ENCODE peak calls at places on chromosomes 13 and 19, in six cellular contexts. P, S, U, L, C and W are unnamed samples. For H3K4me1, the result is how much of the 10 kb centered on the place peaks cover.

GRCh38 chr19:39736088-39736487 is 1.7 kb downstream of the CLC start:
- DNase-seq in P (no peak), S (no peak), U (no peak), L (no peak), C (no peak), W (no peak)

GRCh38 chr13:89029062-89029461 is 1357.9 kb downstream of the SLITRK5 start:
- DNase-seq in P (no peak), S (no peak), U (no peak), L (peak), C (no peak), W (no peak)

GRCh38 chr19:56273563-56274117 is 1.1 kb downstream of the EDDM13 start:
- DNase-seq in P (no peak), S (no peak), U (peak), L (peak), C (peak), W (no peak)

GRCh38 chr13:53341144-53341510 is 312.5 kb downstream of the OLFM4 start:
- DNase-seq in P (no peak), S (no peak), U (no peak), L (no peak), C (no peak), W (no peak)

GRCh38 chr13:42164557-42165125 is 107.3 kb upstream of the AKAP11 start:
- DNase-seq in P (no peak), S (no peak), U (no peak), L (no peak), C (no peak), W (no peak)

GRCh38 chr19:1507763-1508506 is 4.9 kb downstream of the ADAMTSL5 start:
- DNase-seq in P (peak), S (peak), U (peak), L (peak), C (peak), W (peak)

GRCh38 chr19:8578642-8579265 is 1.5 kb upstream of the MYO1F start:
- DNase-seq in P (peak), S (peak), U (peak), L (no peak), C (peak), W (peak)

GRCh38 chr19:29325241-29325975 is 112.5 kb upstream of the UQCRFS1 start:
- DNase-seq in P (no peak), S (no peak), U (no peak), L (no peak), C (no peak), W (no peak)

GRCh38 chr19:6800991-6801396 is 28.5 kb downstream of the VAV1 start:
- DNase-seq in P (no peak), S (no peak), U (peak), L (peak), C (peak), W (no peak)

GRCh38 chr19:10238172-10238783 is 7.1 kb upstream of the S1PR2 start:
- DNase-seq in P (peak), S (peak), U (peak), L (no peak), C (no peak), W (no peak)

GRCh38 chr13:36089130-36089529 is 42.1 kb downstream of the DCLK1 start:
- DNase-seq in P (no peak), S (no peak), U (no peak), L (no peak), C (no peak), W (no peak)

GRCh38 chr13:73440296-73440895 is 381.6 kb downstream of the KLF5 start:
- DNase-seq in P (no peak), S (no peak), U (no peak), L (no peak), C (peak), W (no peak)

GRCh38 chr19:45156231-45156630 is 4.6 kb downstream of the NKPD1 start:
- DNase-seq in P (no peak), S (no peak), U (no peak), L (no peak), C (no peak), W (no peak)

GRCh38 chr19:33132425-33132824 is 511 bp downstream of the WDR88 start:
- DNase-seq in P (no peak), S (no peak), U (no peak), L (no peak), C (no peak), W (no peak)

GRCh38 chr19:33486936-33487793 is 34.4 kb downstream of the PEPD start:
- DNase-seq in P (no peak), S (no peak), U (no peak), L (no peak), C (no peak), W (peak)

GRCh38 chr13:42574435-42575311 is 721 bp downstream of the TNFSF11 start:
- DNase-seq in P (no peak), S (no peak), U (no peak), L (no peak), C (no peak), W (no peak)

GRCh38 chr19:3725640-3726310 is 17.6 kb downstream of the TJP3 start:
- DNase-seq in P (no peak), S (no peak), U (no peak), L (no peak), C (no peak), W (no peak)

GRCh38 chr19:1082165-1082927 is 12.8 kb downstream of the POLR2E start:
- DNase-seq in P (no peak), S (peak), U (peak), L (no peak), C (peak), W (peak)

GRCh38 chr19:2271516-2272103 is 10.4 kb downstream of the PEAK3 start:
- DNase-seq in P (peak), S (no peak), U (peak), L (peak), C (peak), W (peak)

GRCh38 chr19:20359933-20360720 is 193.1 kb downstream of the ZNF486 start:
- DNase-seq in P (no peak), S (no peak), U (peak), L (no peak), C (no peak), W (no peak)

GRCh38 chr19:50512112-50512998 is 1.4 kb downstream of the ASPDH start:
- DNase-seq in P (no peak), S (no peak), U (no peak), L (no peak), C (no peak), W (no peak)

GRCh38 chr19:30564551-30565011 is 192.4 kb downstream of the ZNF536 start:
- DNase-seq in P (no peak), S (no peak), U (no peak), L (no peak), C (no peak), W (no peak)

GRCh38 chr19:6891761-6892385 is 4.5 kb downstream of the ADGRE1 start:
- DNase-seq in P (no peak), S (no peak), U (no peak), L (no peak), C (no peak), W (no peak)

GRCh38 chr13:112740502-112741131 is 50.8 kb downstream of the ATP11A start:
- DNase-seq in P (peak), S (peak), U (no peak), L (peak), C (no peak), W (peak)

GRCh38 chr19:35903550-35904179 is 1.3 kb downstream of the HCST start:
- DNase-seq in P (peak), S (peak), U (peak), L (peak), C (peak), W (peak)

GRCh38 chr19:46727757-46728156 is 10.8 kb upstream of the PRKD2 start:
- DNase-seq in P (no peak), S (no peak), U (no peak), L (no peak), C (no peak), W (no peak)

DNA sequence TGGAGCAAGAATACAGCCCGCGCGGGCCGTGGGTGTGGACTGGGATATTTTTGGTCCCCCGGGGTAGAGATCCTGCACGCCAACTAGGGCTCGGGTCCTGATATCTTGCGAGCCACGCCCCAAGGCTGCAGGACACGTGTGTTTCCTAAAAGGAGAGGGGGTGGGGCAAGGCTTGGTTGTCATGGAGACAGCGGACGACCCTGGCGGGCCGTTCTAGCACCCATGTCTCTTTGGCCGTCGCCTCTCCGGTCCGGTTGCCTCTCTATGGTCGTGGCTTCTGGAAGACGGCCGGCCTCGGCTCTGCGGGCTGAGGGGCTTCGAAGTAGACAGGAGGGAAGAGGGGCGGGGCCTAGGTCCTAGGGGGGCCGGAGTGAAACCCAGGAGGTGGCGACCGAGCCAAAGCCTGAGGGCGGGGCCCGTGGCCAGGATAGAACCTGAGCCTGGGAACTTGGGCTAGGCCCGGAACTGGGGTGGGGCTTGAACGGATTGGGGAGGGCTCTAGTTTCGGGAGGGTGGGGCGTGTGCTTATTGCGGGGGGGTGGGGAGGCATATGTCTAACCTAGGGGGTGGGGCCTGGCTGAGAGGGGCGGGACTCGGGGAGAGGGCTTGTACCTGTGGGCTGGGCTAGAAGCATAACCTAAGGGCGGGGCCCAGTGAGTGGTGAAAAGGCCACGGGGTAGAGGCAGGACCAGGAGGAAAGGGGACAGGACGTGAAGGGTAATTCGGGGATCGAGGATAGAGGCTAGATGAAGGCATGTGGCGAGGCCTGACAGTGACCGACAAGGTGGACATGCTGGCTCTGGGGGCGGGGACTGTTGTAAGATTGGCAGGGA is 737 bp upstream of the SLC27A1 start:
- DNase-seq in P (peak), S (peak), U (peak), L (peak), C (peak), W (peak)
- TF ChIP-seq CTCF in P (no peak), S (no peak), U (no peak), L (no peak), C (no peak), W (no peak)

DNA sequence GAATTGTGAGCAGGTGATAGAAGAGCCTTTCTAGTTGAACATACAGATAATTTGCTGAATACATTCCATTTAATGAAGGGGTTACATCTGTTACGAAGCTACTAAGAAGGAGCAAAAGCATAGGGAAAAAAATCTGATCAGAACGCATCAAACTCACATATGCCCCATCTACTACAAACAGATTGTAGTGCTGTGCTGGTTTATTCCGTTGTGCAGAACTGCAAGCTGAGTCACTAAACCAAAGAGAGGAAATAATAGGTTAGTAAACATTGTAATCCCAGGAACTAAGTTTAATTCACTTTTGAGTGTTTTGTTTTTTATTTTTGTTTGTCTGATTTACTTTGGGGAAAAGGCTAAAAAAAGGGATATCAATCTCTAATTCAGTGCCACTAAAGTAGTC is 136.3 kb downstream of the CDK8 start:
- DNase-seq in P (no peak), S (no peak), U (peak), L (no peak), C (no peak), W (no peak)
- H3K4me1 ChIP-seq in P (under half), S (under half), U (under half), L (under half), C (under half), W (under half)

GRCh38 chr13:97749174-97749573 is 204.3 kb upstream of the IPO5 start:
- DNase-seq in P (no peak), S (no peak), U (peak), L (peak), C (peak), W (no peak)
- TF ChIP-seq CTCF in P (no peak), S (no peak), U (peak), L (no peak), C (peak), W (no peak)

GRCh38 chr13:28199089-28199488 is 60.7 kb downstream of the PAN3 start:
- DNase-seq in P (no peak), S (no peak), U (no peak), L (no peak), C (no peak), W (no peak)

GRCh38 chr13:28204043-28204442 is 65.7 kb downstream of the PAN3 start:
- DNase-seq in P (no peak), S (no peak), U (no peak), L (no peak), C (no peak), W (no peak)

GRCh38 chr13:28204690-28205443 is 66.5 kb downstream of the PAN3 start:
- DNase-seq in P (no peak), S (no peak), U (no peak), L (no peak), C (no peak), W (no peak)
- H3K4me1 ChIP-seq in P (under half), S (under half), U (under half), L (under half), C (under half), W (under half)